ENCODE peak calls at places on chromosomes 11 and 22, in five cellular contexts. B is astrocyte; D is uterus; U is naive thymus-derived CD4-positive, alpha-beta T cell; T is MM.1S. Y is an unnamed sample. For H3K4me1, the result is how much of the 10 kb centered on the place peaks cover.

GRCh38 chr22:21921184-21921721 is 31.4 kb downstream of the PPM1F start:
- DNase-seq in B (no peak), D (no peak), T (no peak), U (no peak), Y (no peak)

GRCh38 chr11:116519499-116519898 is 253.3 kb downstream of the BUD13 start:
- DNase-seq in T (peak), U (no peak), B (no peak), D (no peak), Y (no peak)

GRCh38 chr11:72202571-72202970 is 10.6 kb downstream of the FOLR1 start:
- DNase-seq in B (no peak), U (no peak), D (no peak), T (no peak), Y (no peak)

GRCh38 chr11:115238802-115239201 is 265.4 kb downstream of the CADM1 start:
- DNase-seq in T (no peak), B (no peak), U (no peak), D (no peak), Y (no peak)

GRCh38 chr22:45673482-45674175 is 2.0 kb downstream of the ATXN10 start:
- DNase-seq in T (no peak), B (no peak), U (no peak), D (no peak), Y (no peak)

GRCh38 chr11:77196961-77197360 is 68.9 kb downstream of the MYO7A start:
- DNase-seq in U (no peak), D (no peak), T (no peak), B (no peak), Y (no peak)

GRCh38 chr11:64355078-64355940 is 3.7 kb upstream of the RPS6KA4 start:
- DNase-seq in T (no peak), D (peak), U (no peak), B (peak), Y (peak)

GRCh38 chr11:19936461-19936860 is 223.8 kb downstream of the DBX1 start:
- DNase-seq in D (no peak), T (no peak), B (no peak), U (no peak), Y (no peak)

GRCh38 chr11:132238331-132238730 is 867.9 kb downstream of the NTM start:
- DNase-seq in T (no peak), D (no peak), U (no peak), B (peak), Y (no peak)

GRCh38 chr11:74710291-74710938 is 20.8 kb downstream of the CHRDL2 start:
- DNase-seq in B (peak), U (no peak), T (no peak), D (no peak), Y (no peak)

GRCh38 chr11:97361812-97362378 is 972.1 kb downstream of the JRKL start:
- DNase-seq in T (no peak), D (no peak), B (peak), U (no peak), Y (no peak)

GRCh38 chr11:130829801-130830562 is 86.3 kb downstream of the SNX19 start:
- DNase-seq in U (no peak), T (no peak), B (peak), D (peak), Y (no peak)

GRCh38 chr11:75476716-75477613 is 44.0 kb upstream of the KLHL35 start:
- DNase-seq in T (no peak), D (no peak), B (no peak), U (no peak), Y (no peak)

GRCh38 chr11:134660416-134660815 is 248.4 kb upstream of the B3GAT1 start:
- DNase-seq in T (no peak), D (no peak), U (no peak), B (no peak), Y (no peak)

GRCh38 chr11:62501432-62501891 is 45.1 kb downstream of the AHNAK start:
- DNase-seq in B (peak), U (no peak), T (no peak), D (no peak), Y (no peak)

GRCh38 chr11:105619556-105619955 is 9.7 kb downstream of the GRIA4 start:
- DNase-seq in T (no peak), D (no peak), U (no peak), B (no peak), Y (no peak)

GRCh38 chr22:33579448-33580093 is 340.7 kb downstream of the LARGE1 start:
- DNase-seq in B (peak), U (no peak), T (peak), D (peak), Y (peak)

GRCh38 chr11:63019506-63019905 is 3.9 kb upstream of the SLC22A8 start:
- DNase-seq in T (no peak), B (no peak), U (no peak), D (no peak), Y (no peak)

GRCh38 chr11:16899708-16900107 is 114.5 kb downstream of the PLEKHA7 start:
- DNase-seq in D (no peak), T (no peak), U (no peak), B (no peak), Y (no peak)

GRCh38 chr11:2724653-2725366 is 25.0 kb upstream of the KCNQ1OT1 start:
- DNase-seq in D (peak), U (no peak), T (no peak), B (peak), Y (no peak)

GRCh38 chr11:48101958-48102357 is 114.7 kb upstream of the OR4B1 start:
- DNase-seq in T (no peak), U (no peak), B (no peak), D (no peak), Y (no peak)

GRCh38 chr22:30816413-30816812 is 121.7 kb downstream of the OSBP2 start:
- DNase-seq in U (no peak), B (no peak), T (no peak), D (no peak), Y (no peak)

GRCh38 chr11:554824-555499 is 5.6 kb downstream of the LMNTD2 start:
- DNase-seq in D (no peak), T (peak), U (peak), B (no peak), Y (peak)

GRCh38 chr11:36699271-36699670 is 101.2 kb upstream of the RAG2 start:
- DNase-seq in D (no peak), B (no peak), T (no peak), U (no peak), Y (no peak)

GRCh38 chr11:5247479-5248192 is 2.0 kb downstream of the HBG1 start:
- DNase-seq in T (no peak), D (no peak), B (no peak), U (no peak), Y (no peak)

GRCh38 chr11:69645801-69646492 is 5.0 kb downstream of the CCND1 start:
- DNase-seq in U (no peak), B (no peak), T (no peak), D (no peak), Y (no peak)

GRCh38 chr22:40082184-40082583 is 87.4 kb downstream of the FAM83F start:
- DNase-seq in B (no peak), D (no peak), U (no peak), T (no peak), Y (no peak)
- H3K4me1 ChIP-seq in B (under half), D (under half), U (under half), T (under half), Y (under half)

GRCh38 chr22:36166086-36166485 is 5.5 kb upstream of the APOL3 start:
- DNase-seq in B (no peak), T (no peak), U (no peak), D (no peak), Y (no peak)

GRCh38 chr22:36163497-36163896 is 2.9 kb upstream of the APOL3 start:
- DNase-seq in B (no peak), T (no peak), D (no peak), U (no peak), Y (no peak)

GRCh38 chr22:36166518-36167220 is 6.1 kb upstream of the APOL3 start:
- DNase-seq in T (no peak), B (no peak), D (no peak), U (peak), Y (no peak)

GRCh38 chr22:36164621-36165020 is 4.1 kb upstream of the APOL3 start:
- DNase-seq in D (no peak), B (no peak), U (no peak), T (no peak), Y (no peak)

GRCh38 chr22:36165161-36165560 is 4.6 kb upstream of the APOL3 start:
- DNase-seq in B (no peak), U (no peak), T (no peak), D (no peak), Y (no peak)
- H3K4me1 ChIP-seq in B (under half), U (under half), T (half or more), D (under half), Y (under half)

GRCh38 chr11:101444851-101445250 is 139.0 kb downstream of the TRPC6 start:
- DNase-seq in B (no peak), T (no peak), D (no peak), U (no peak), Y (no peak)
- H3K4me1 ChIP-seq in B (under half), T (under half), D (under half), U (under half), Y (under half)

GRCh38 chr11:73310661-73311393 is 2.8 kb downstream of the ARHGEF17 start:
- DNase-seq in D (no peak), B (no peak), U (no peak), T (no peak), Y (no peak)
- H3K4me1 ChIP-seq in D (under half), B (half or more), U (under half), T (under half), Y (under half)

DNA sequence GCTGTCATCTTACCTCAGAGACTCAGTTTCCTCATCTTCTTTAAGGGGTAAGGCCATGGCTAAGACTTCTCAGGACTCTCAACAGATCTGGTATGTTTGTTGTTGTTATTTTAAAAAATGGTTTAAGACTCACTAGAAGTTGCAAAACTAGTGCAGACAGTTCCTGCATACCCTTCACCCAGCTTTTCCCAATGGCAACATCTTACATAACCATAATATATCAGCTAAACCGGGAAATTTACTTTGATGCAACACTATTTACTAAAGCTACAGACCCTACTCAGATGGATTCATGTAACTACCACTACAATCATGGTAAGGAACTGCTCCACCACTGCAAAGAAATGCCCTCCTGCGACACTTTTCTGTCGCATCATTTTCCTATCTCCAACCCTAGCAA is 20.4 kb downstream of the LGR4 start:
- DNase-seq in B (no peak), T (no peak), D (no peak), U (no peak), Y (no peak)
- H3K4me1 ChIP-seq in B (under half), T (under half), D (under half), U (under half), Y (under half)

GRCh38 chr11:13346470-13346869 is 68.9 kb downstream of the BMAL1 start:
- DNase-seq in B (no peak), T (no peak), D (no peak), U (no peak), Y (no peak)

GRCh38 chr11:13347901-13348300 is 70.3 kb downstream of the BMAL1 start:
- DNase-seq in T (no peak), D (no peak), B (no peak), U (no peak), Y (no peak)

GRCh38 chr11:13343931-13344717 is 66.5 kb downstream of the BMAL1 start:
- DNase-seq in B (peak), U (peak), D (peak), T (peak), Y (peak)

GRCh38 chr11:13343067-13343466 is 65.5 kb downstream of the BMAL1 start:
- DNase-seq in U (no peak), D (no peak), B (no peak), T (no peak), Y (peak)

DNA sequence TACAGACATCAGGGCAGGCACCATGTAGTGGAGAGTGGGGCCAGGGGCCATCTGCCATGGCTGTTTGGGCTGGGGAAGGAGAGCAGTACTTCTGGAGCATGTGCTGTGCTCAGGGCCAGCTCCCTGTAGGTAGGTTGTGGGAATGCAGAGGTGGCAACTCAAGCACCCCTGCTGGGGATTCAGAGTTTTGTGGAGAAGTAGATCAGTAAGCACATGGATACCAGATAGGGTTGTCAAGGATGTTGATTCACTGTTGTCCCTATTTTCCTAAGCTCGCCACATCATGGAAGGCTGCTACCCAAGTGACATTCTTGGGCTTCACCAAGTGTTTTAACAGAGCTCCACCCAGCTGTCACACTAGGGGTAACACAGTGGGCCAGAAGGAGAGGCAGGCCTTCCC is 67.2 kb downstream of the BMAL1 start:
- DNase-seq in T (no peak), B (no peak), U (no peak), D (no peak), Y (no peak)
- H3K4me1 ChIP-seq in T (under half), B (under half), U (under half), D (under half), Y (under half)

DNA sequence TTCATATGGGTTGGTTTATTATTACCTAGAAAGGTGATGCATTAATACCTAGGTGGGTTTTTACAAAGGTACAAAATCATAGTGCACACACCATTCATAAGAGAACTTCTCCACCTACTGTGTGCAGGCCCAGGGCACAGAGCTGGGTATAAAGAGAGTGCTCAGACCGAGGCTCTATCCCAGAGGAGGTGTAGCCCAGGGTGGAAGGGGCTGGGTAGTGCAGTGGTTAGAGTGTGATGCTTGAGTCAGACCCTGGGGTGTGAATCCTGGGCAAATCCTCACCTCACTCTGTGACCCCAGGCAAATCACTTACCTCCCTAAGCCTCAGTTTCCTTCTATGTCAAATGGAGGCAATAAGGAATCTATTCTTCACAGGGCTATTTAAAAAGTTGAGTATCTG is 32.2 kb downstream of the PARVG start:
- DNase-seq in T (no peak), B (no peak), U (no peak), D (no peak), Y (no peak)
- H3K4me1 ChIP-seq in T (under half), B (under half), U (under half), D (under half), Y (under half)

DNA sequence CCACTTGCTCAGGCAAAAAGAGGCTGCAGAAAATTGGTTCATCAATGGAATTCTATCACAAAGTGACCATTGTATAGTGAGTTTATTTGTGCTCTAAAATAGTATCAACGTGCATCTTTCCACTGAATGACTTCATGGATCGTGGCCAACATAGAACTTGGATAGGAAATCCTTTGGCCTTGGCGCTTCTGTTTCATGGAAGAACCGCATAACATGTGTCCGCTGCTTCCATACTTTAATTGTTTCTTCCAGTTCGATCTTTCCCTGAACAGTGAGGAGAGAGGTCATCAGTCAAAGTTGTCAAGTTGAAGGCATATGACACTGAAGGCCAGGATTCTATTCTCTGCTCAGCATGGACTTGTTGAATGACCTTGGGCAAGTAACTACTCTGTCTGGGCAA is 4.5 kb downstream of the NDUFA6 start:
- DNase-seq in T (no peak), D (no peak), B (no peak), U (no peak), Y (no peak)
- H3K4me1 ChIP-seq in T (under half), D (under half), B (under half), U (under half), Y (under half)

GRCh38 chr11:59221438-59221837 is 8.7 kb upstream of the MPEG1 start:
- DNase-seq in D (no peak), B (no peak), T (no peak), U (no peak), Y (peak)

GRCh38 chr11:59223611-59224010 is 10.9 kb upstream of the MPEG1 start:
- DNase-seq in T (no peak), U (no peak), B (no peak), D (no peak), Y (no peak)

GRCh38 chr11:59223177-59223576 is 10.4 kb upstream of the MPEG1 start:
- DNase-seq in D (no peak), B (no peak), U (no peak), T (no peak), Y (no peak)

GRCh38 chr11:59224419-59224928 is 11.7 kb upstream of the MPEG1 start:
- DNase-seq in B (no peak), T (no peak), U (no peak), D (peak), Y (no peak)

DNA sequence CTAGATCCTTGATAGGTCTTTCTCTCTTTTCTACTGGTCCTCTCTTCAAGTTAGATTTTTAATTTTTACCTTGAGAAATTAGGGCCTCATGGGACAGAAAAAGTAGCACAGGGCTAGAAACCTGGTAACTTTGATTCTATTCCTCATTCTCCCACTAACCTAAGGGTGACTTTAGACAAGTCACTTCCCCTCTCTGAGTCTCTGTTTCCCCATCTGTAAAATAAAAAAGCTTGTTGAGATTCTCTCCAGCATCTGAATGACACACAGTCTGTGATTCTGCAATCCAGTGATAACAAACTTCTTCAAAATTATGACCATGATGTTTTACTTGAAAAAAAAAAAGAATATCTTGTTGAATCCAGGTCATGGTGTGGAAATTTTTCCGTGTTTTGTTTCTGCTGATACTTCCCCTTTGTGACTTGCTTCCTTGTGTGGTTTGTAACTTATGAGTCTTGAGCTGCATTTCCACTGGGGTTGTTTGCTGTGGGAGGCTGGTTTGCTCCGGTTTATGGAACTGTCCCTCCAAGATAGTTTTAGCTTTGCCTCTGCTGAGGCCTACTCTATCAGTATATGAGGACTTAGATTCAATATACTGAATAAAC is 9.8 kb upstream of the MPEG1 start:
- DNase-seq in D (no peak), T (no peak), B (no peak), U (no peak), Y (no peak)
- H3K4me1 ChIP-seq in D (under half), T (under half), B (under half), U (under half), Y (under half)

Y was measured in OCI-LY7.